ENCODE peak calls at places on chromosome 14, in ten cellular contexts. One of them, this sample, is unnamed.

GRCh38 chr14:53953828-53954550 is 2.6 kb downstream of the BMP4 start:
- DNase-seq in gastrocnemius medialis: peak
- DNase-seq in lower leg skin: peak
- DNase-seq in A549: peak
- DNase-seq in suprapubic skin: peak
- DNase-seq in breast epithelium: no peak
- DNase-seq in HCT116: no peak
- DNase-seq in ovary: peak
- DNase-seq in spleen: peak
- DNase-seq in esophagus muscularis mucosa: no peak
- DNase-seq in this sample: peak

GRCh38 chr14:100297320-100298300 is 8.6 kb downstream of the SLC25A29 start:
- DNase-seq in gastrocnemius medialis: peak
- DNase-seq in lower leg skin: peak
- DNase-seq in A549: no peak
- DNase-seq in suprapubic skin: peak
- DNase-seq in breast epithelium: peak
- DNase-seq in HCT116: no peak
- DNase-seq in ovary: peak
- DNase-seq in spleen: peak
- DNase-seq in esophagus muscularis mucosa: peak
- DNase-seq in this sample: peak

GRCh38 chr14:48247972-48248371 is 572.6 kb upstream of the MDGA2 start:
- DNase-seq in gastrocnemius medialis: no peak
- DNase-seq in lower leg skin: no peak
- DNase-seq in A549: no peak
- DNase-seq in suprapubic skin: no peak
- DNase-seq in breast epithelium: no peak
- DNase-seq in HCT116: no peak
- DNase-seq in ovary: no peak
- DNase-seq in spleen: no peak
- DNase-seq in esophagus muscularis mucosa: no peak
- DNase-seq in this sample: no peak

GRCh38 chr14:56004807-56005579 is 113.2 kb upstream of the PELI2 start:
- DNase-seq in gastrocnemius medialis: no peak
- DNase-seq in lower leg skin: peak
- DNase-seq in A549: peak
- DNase-seq in suprapubic skin: no peak
- DNase-seq in breast epithelium: no peak
- DNase-seq in HCT116: no peak
- DNase-seq in ovary: peak
- DNase-seq in spleen: no peak
- DNase-seq in esophagus muscularis mucosa: no peak
- DNase-seq in this sample: peak

GRCh38 chr14:48805315-48805714 is 780.9 kb downstream of the RPS29 start:
- DNase-seq in gastrocnemius medialis: no peak
- DNase-seq in lower leg skin: peak
- DNase-seq in A549: no peak
- DNase-seq in suprapubic skin: no peak
- DNase-seq in breast epithelium: no peak
- DNase-seq in HCT116: no peak
- DNase-seq in ovary: no peak
- DNase-seq in spleen: peak
- DNase-seq in esophagus muscularis mucosa: no peak
- DNase-seq in this sample: no peak

GRCh38 chr14:69333791-69334337 is 64.2 kb downstream of the ERH start:
- DNase-seq in gastrocnemius medialis: no peak
- DNase-seq in lower leg skin: no peak
- DNase-seq in A549: no peak
- DNase-seq in suprapubic skin: no peak
- DNase-seq in breast epithelium: no peak
- DNase-seq in HCT116: no peak
- DNase-seq in ovary: no peak
- DNase-seq in spleen: peak
- DNase-seq in esophagus muscularis mucosa: no peak
- DNase-seq in this sample: no peak

GRCh38 chr14:66979083-66979974 is 209.9 kb upstream of the GARIN2 start:
- DNase-seq in gastrocnemius medialis: no peak
- DNase-seq in lower leg skin: no peak
- DNase-seq in A549: no peak
- DNase-seq in suprapubic skin: no peak
- DNase-seq in breast epithelium: no peak
- DNase-seq in HCT116: no peak
- DNase-seq in ovary: no peak
- DNase-seq in spleen: no peak
- DNase-seq in esophagus muscularis mucosa: no peak
- DNase-seq in this sample: no peak

GRCh38 chr14:56117765-56118610 is at the start of gene PELI2:
- DNase-seq in gastrocnemius medialis: peak
- DNase-seq in lower leg skin: peak
- DNase-seq in A549: peak
- DNase-seq in suprapubic skin: peak
- DNase-seq in breast epithelium: peak
- DNase-seq in HCT116: peak
- DNase-seq in ovary: peak
- DNase-seq in spleen: peak
- DNase-seq in esophagus muscularis mucosa: no peak
- DNase-seq in this sample: peak

DNA sequence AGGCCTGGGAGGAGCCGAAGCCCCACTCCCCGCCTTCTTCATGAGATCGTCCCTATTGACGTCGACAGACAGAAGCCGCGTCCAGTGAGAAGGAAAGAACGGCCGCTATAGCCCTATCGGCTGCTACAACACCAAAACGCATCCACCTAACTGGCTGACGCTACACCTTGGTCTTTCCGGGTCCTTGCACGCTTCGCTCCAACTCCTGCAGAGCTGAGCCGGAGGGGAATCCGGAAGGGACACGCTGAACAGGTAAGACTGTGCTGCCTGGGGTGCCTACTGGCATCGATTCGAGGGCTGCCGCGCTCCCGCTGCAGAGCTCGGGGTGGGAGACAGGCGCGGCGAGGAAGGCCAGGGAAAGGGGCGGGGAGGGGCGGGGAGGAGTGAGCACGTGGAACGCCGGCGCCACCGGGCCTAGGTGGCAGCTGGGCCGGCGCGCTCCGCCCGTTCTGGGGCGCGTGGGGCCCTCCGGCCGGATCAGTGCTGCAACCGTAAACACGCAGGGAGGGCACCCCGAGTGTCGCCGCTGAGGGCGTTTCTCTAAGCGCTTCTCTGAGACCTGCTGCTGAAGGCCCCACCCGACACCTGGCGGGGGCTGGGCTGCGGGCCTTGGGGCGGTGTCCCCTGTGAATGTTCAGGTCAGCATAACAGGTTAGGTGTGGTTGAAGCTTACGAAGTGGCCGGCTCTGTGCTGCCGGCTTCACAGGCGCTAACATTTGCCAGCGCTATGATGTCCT is at the start of gene DCAF4:
- DNase-seq in gastrocnemius medialis: peak
- DNase-seq in lower leg skin: peak
- DNase-seq in A549: peak
- DNase-seq in suprapubic skin: peak
- DNase-seq in breast epithelium: peak
- DNase-seq in HCT116: peak
- DNase-seq in ovary: peak
- DNase-seq in spleen: peak
- DNase-seq in esophagus muscularis mucosa: peak
- DNase-seq in this sample: peak
- TF ChIP-seq POLR2A in gastrocnemius medialis: peak
- TF ChIP-seq POLR2A in lower leg skin: no peak
- TF ChIP-seq POLR2A in A549: peak
- TF ChIP-seq POLR2A in suprapubic skin: no peak
- TF ChIP-seq POLR2A in breast epithelium: no peak
- TF ChIP-seq POLR2A in HCT116: peak
- TF ChIP-seq POLR2A in ovary: no peak
- TF ChIP-seq POLR2A in spleen: no peak
- TF ChIP-seq POLR2A in esophagus muscularis mucosa: no peak
- TF ChIP-seq POLR2A in this sample: no peak

DNA sequence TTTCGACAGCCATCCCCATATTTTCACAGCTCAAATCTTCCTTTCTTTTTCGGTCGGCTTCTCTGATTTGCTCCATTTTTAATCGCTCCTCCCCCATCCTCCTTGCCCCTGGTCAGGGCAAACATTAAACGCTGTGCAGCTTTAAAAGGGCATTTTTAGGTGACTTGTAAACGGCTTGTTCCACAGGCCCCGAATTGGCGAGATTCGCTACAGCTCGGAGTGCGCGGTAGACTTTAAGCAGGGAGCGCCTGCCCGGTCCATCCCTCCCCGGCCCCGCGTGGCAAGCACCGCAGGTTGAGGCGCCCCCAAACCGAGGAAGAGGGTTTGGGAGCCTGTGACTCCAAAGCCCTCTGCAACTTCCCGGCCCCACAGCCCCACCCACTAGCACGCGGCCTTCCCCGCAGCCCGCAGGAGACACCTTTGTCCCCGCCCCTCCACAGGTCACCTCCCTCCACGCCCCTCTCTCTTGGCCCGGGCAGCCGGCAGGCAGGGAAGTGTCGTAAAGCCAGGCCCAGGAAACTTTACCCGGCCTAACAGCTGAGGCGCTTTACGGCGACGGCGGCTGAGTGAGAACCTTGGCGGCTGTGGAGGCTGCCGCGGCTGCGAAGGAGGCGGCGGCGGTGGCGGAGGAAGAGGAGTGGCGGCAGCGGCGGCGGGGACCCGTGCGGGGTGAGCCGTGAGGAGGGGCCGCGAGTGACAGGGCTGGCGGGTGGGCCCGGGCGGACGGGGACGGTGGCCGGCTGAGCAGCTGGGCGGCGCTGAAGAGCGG is at the start of gene NAA30:
- DNase-seq in gastrocnemius medialis: peak
- DNase-seq in lower leg skin: peak
- DNase-seq in A549: peak
- DNase-seq in suprapubic skin: peak
- DNase-seq in breast epithelium: peak
- DNase-seq in HCT116: peak
- DNase-seq in ovary: peak
- DNase-seq in spleen: peak
- DNase-seq in esophagus muscularis mucosa: peak
- DNase-seq in this sample: peak
- TF ChIP-seq POLR2A in gastrocnemius medialis: peak
- TF ChIP-seq POLR2A in lower leg skin: no peak
- TF ChIP-seq POLR2A in A549: peak
- TF ChIP-seq POLR2A in suprapubic skin: no peak
- TF ChIP-seq POLR2A in breast epithelium: peak
- TF ChIP-seq POLR2A in HCT116: peak
- TF ChIP-seq POLR2A in ovary: peak
- TF ChIP-seq POLR2A in spleen: peak
- TF ChIP-seq POLR2A in esophagus muscularis mucosa: no peak
- TF ChIP-seq POLR2A in this sample: peak

GRCh38 chr14:94624537-94625352 is 12.6 kb downstream of the SERPINA3 start:
- DNase-seq in gastrocnemius medialis: no peak
- DNase-seq in lower leg skin: no peak
- DNase-seq in A549: no peak
- DNase-seq in suprapubic skin: peak
- DNase-seq in breast epithelium: no peak
- DNase-seq in HCT116: no peak
- DNase-seq in ovary: no peak
- DNase-seq in spleen: no peak
- DNase-seq in esophagus muscularis mucosa: no peak
- DNase-seq in this sample: no peak

GRCh38 chr14:94623856-94624499 is 11.8 kb downstream of the SERPINA3 start:
- DNase-seq in gastrocnemius medialis: no peak
- DNase-seq in lower leg skin: peak
- DNase-seq in A549: no peak
- DNase-seq in suprapubic skin: peak
- DNase-seq in breast epithelium: no peak
- DNase-seq in HCT116: no peak
- DNase-seq in ovary: no peak
- DNase-seq in spleen: no peak
- DNase-seq in esophagus muscularis mucosa: no peak
- DNase-seq in this sample: no peak

GRCh38 chr14:94621358-94622134 is 9.4 kb downstream of the SERPINA3 start:
- DNase-seq in gastrocnemius medialis: no peak
- DNase-seq in lower leg skin: peak
- DNase-seq in A549: no peak
- DNase-seq in suprapubic skin: peak
- DNase-seq in breast epithelium: no peak
- DNase-seq in HCT116: no peak
- DNase-seq in ovary: no peak
- DNase-seq in spleen: peak
- DNase-seq in esophagus muscularis mucosa: no peak
- DNase-seq in this sample: no peak

GRCh38 chr14:94623422-94623809 is 11.2 kb downstream of the SERPINA3 start:
- DNase-seq in gastrocnemius medialis: no peak
- DNase-seq in lower leg skin: peak
- DNase-seq in A549: no peak
- DNase-seq in suprapubic skin: no peak
- DNase-seq in breast epithelium: no peak
- DNase-seq in HCT116: no peak
- DNase-seq in ovary: no peak
- DNase-seq in spleen: peak
- DNase-seq in esophagus muscularis mucosa: no peak
- DNase-seq in this sample: no peak

DNA sequence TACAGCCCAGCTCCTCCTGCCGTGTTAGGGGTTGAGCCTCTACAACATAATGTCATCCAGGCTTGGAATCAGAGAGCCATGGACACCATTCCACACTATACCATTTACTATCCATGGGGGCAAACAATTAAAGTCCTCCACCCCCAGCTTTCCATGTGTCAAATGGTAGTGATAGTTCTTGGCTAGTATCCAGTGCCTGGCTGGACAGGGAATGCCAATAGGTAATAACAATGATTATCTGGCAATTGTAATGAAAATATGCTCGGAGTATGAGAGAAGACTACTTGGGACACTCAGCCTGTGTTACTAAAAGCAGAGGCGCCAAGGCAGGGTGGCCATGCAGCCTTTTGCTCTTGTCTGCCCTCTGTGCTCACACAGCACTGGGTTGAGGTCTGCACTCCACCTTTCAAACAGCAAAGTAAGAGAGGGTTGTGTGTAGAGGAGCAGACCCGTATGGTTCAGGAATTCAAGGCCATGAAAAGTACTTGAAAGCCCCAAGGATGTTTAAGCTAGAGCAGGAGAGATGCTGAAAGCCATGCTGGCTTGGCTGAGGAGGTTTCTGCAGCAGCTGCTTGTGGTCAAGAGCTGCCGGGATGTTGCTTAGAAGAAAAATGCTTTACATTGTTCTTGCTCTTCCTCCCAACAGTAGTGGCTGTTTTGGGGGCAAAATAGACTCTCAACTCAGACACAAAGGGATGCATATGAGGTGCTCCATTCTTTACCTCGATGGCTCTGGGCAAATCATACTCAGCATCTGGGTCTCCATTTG is 10.6 kb downstream of the SERPINA3 start:
- DNase-seq in gastrocnemius medialis: no peak
- DNase-seq in lower leg skin: peak
- DNase-seq in A549: no peak
- DNase-seq in suprapubic skin: peak
- DNase-seq in breast epithelium: no peak
- DNase-seq in HCT116: no peak
- DNase-seq in ovary: no peak
- DNase-seq in spleen: peak
- DNase-seq in esophagus muscularis mucosa: no peak
- DNase-seq in this sample: no peak
- TF ChIP-seq POLR2A in gastrocnemius medialis: no peak
- TF ChIP-seq POLR2A in lower leg skin: no peak
- TF ChIP-seq POLR2A in A549: no peak
- TF ChIP-seq POLR2A in suprapubic skin: no peak
- TF ChIP-seq POLR2A in breast epithelium: no peak
- TF ChIP-seq POLR2A in HCT116: no peak
- TF ChIP-seq POLR2A in ovary: no peak
- TF ChIP-seq POLR2A in spleen: no peak
- TF ChIP-seq POLR2A in esophagus muscularis mucosa: no peak
- TF ChIP-seq POLR2A in this sample: no peak

GRCh38 chr14:65410640-65411039 is 1.9 kb upstream of the FUT8 start:
- DNase-seq in gastrocnemius medialis: no peak
- DNase-seq in lower leg skin: no peak
- DNase-seq in A549: no peak
- DNase-seq in suprapubic skin: no peak
- DNase-seq in breast epithelium: no peak
- DNase-seq in HCT116: no peak
- DNase-seq in ovary: no peak
- DNase-seq in spleen: no peak
- DNase-seq in esophagus muscularis mucosa: no peak
- DNase-seq in this sample: no peak

GRCh38 chr14:65412189-65412846 is at the start of gene FUT8:
- DNase-seq in gastrocnemius medialis: peak
- DNase-seq in lower leg skin: peak
- DNase-seq in A549: peak
- DNase-seq in suprapubic skin: peak
- DNase-seq in breast epithelium: peak
- DNase-seq in HCT116: peak
- DNase-seq in ovary: peak
- DNase-seq in spleen: peak
- DNase-seq in esophagus muscularis mucosa: peak
- DNase-seq in this sample: peak

GRCh38 chr14:65412881-65413738 is 580 bp downstream of the FUT8 start:
- DNase-seq in gastrocnemius medialis: no peak
- DNase-seq in lower leg skin: peak
- DNase-seq in A549: peak
- DNase-seq in suprapubic skin: peak
- DNase-seq in breast epithelium: no peak
- DNase-seq in HCT116: no peak
- DNase-seq in ovary: peak
- DNase-seq in spleen: peak
- DNase-seq in esophagus muscularis mucosa: peak
- DNase-seq in this sample: peak

GRCh38 chr14:65413739-65414045 is 1.2 kb downstream of the FUT8 start:
- DNase-seq in gastrocnemius medialis: no peak
- DNase-seq in lower leg skin: no peak
- DNase-seq in A549: no peak
- DNase-seq in suprapubic skin: no peak
- DNase-seq in breast epithelium: no peak
- DNase-seq in HCT116: no peak
- DNase-seq in ovary: no peak
- DNase-seq in spleen: no peak
- DNase-seq in esophagus muscularis mucosa: no peak
- DNase-seq in this sample: no peak

DNA sequence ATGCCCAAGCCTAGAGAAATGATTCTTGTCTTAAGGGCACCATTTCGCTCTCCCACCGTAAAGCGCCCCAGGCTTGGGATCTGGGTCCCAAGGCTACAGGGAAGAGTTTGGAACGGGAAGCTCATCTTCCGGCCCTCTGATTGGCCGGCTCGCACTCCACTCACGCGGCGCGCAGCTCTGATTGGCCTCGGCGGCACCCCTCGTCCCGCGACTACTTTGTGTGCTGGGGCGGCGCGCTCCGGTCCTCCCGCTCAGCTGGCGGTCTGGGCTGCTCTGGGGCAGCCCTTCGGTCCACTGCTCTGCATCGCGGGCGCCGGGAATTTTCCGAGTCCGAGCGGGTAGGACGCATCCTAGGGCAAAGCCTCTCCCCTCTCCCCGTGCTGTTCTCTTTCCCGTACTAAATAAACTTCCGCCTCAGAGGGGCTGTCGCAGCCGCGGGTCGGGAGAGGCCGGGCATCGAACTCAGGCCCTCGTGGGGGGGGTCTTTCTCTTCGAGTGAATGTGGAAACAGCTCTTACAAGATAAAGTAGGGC is 808 bp upstream of the FUT8 start:
- DNase-seq in gastrocnemius medialis: peak
- DNase-seq in lower leg skin: peak
- DNase-seq in A549: peak
- DNase-seq in suprapubic skin: peak
- DNase-seq in breast epithelium: peak
- DNase-seq in HCT116: peak
- DNase-seq in ovary: peak
- DNase-seq in spleen: peak
- DNase-seq in esophagus muscularis mucosa: peak
- DNase-seq in this sample: peak
- TF ChIP-seq POLR2A in gastrocnemius medialis: peak
- TF ChIP-seq POLR2A in lower leg skin: no peak
- TF ChIP-seq POLR2A in A549: peak
- TF ChIP-seq POLR2A in suprapubic skin: peak
- TF ChIP-seq POLR2A in breast epithelium: peak
- TF ChIP-seq POLR2A in HCT116: no peak
- TF ChIP-seq POLR2A in ovary: peak
- TF ChIP-seq POLR2A in spleen: peak
- TF ChIP-seq POLR2A in esophagus muscularis mucosa: no peak
- TF ChIP-seq POLR2A in this sample: peak

This sample was measured in uterus.